ENCODE peak calls at places on chromosomes 7 and 10, in four cellular contexts. One of them, this sample, is unnamed.

GRCh38 chr7:91767820-91768219 is 112.7 kb downstream of the MTERF1 start:
- DNase-seq in HepG2: no peak
- DNase-seq in K562: peak
- DNase-seq in WTC11: peak
- DNase-seq in this sample: no peak

GRCh38 chr10:132192076-132192975 is 5.6 kb downstream of the DPYSL4 start:
- DNase-seq in WTC11: no peak
- DNase-seq in HepG2: no peak
- DNase-seq in K562: no peak
- DNase-seq in this sample: no peak

GRCh38 chr10:108735380-108735779 is 1187.9 kb downstream of the XPNPEP1 start:
- DNase-seq in K562: no peak
- DNase-seq in WTC11: no peak
- DNase-seq in HepG2: no peak
- DNase-seq in this sample: no peak

GRCh38 chr10:33116293-33116697 is 158.3 kb upstream of the ITGB1 start:
- DNase-seq in WTC11: peak
- DNase-seq in K562: peak
- DNase-seq in HepG2: peak
- DNase-seq in this sample: peak

GRCh38 chr7:158413962-158414961 is 173.4 kb downstream of the PTPRN2 start:
- DNase-seq in K562: peak
- DNase-seq in HepG2: no peak
- DNase-seq in WTC11: no peak
- DNase-seq in this sample: no peak

GRCh38 chr7:44281811-44282600 is 43.4 kb downstream of the CAMK2B start:
- DNase-seq in HepG2: no peak
- DNase-seq in K562: no peak
- DNase-seq in WTC11: peak
- DNase-seq in this sample: no peak

GRCh38 chr10:4129866-4130455 is 345.0 kb upstream of the KLF6 start:
- DNase-seq in HepG2: no peak
- DNase-seq in K562: no peak
- DNase-seq in WTC11: no peak
- DNase-seq in this sample: no peak

GRCh38 chr7:116630932-116631449 is 41.0 kb upstream of the MET start:
- DNase-seq in WTC11: no peak
- DNase-seq in K562: peak
- DNase-seq in HepG2: peak
- DNase-seq in this sample: peak

GRCh38 chr7:29337628-29338116 is 143.1 kb downstream of the CHN2 start:
- DNase-seq in K562: no peak
- DNase-seq in WTC11: no peak
- DNase-seq in HepG2: no peak
- DNase-seq in this sample: no peak

GRCh38 chr7:135190703-135191102 is 20.2 kb upstream of the CYREN start:
- DNase-seq in K562: no peak
- DNase-seq in HepG2: no peak
- DNase-seq in WTC11: no peak
- DNase-seq in this sample: no peak

GRCh38 chr7:85770332-85770731 is 583.5 kb upstream of the SEMA3D start:
- DNase-seq in HepG2: no peak
- DNase-seq in WTC11: no peak
- DNase-seq in K562: no peak
- DNase-seq in this sample: no peak

DNA sequence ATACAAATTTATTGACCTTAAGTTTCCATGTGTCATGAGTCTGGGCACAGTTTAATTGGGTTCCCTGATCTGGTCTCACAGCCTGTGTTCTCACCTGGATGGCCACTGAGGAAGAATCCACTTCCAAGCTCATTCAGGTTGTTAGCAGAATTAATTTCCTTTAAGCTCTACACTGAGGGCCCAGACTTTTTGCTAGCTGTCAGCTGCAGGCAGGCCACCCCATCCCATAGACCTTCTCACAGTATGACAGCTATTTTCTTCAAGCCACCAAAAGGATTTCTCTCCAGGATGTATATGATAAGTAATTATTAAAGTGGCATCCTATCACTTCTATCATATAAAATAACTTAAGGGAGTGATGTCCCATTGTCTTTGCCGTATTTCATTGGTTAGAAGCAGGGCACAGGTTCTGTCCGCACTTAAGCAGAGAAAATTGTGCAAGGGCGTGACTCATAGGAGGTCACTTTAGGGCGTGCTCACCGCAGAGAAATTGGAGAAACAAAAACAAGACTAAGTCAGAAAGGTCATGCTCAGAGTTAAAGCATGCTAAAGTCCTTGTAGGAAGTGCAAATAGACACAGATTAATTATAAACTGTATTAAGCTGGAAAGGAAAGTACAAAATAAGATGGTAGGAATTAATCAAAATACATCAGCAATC is 109.9 kb downstream of the AHR start:
- DNase-seq in HepG2: peak
- DNase-seq in WTC11: no peak
- DNase-seq in K562: peak
- DNase-seq in this sample: no peak
- TF ChIP-seq ELF4 in HepG2: peak
- TF ChIP-seq ELF4 in WTC11: no peak
- TF ChIP-seq ELF4 in K562: no peak
- TF ChIP-seq ELF4 in this sample: no peak

DNA sequence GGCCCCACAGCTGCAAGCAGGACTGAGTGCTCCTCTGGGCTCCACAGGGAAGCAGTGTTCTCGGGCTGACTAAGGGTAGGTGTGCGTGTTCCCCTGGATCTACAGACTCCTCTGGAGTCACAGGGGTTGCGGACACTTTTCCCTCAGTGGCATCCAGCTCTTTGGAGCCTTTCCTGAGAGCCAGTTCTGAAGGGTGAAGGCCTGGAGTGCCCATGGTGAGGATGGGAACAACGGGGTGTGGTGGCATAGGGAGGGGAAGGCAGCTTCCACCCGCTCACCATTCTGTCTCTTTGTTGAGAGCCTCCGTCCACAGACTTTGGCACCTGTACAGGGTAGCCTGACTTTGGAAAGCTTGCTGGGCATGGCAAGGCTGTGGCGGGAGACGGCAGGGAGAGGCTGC is 104.1 kb upstream of the PCBD1 start:
- DNase-seq in WTC11: no peak
- DNase-seq in HepG2: no peak
- DNase-seq in K562: no peak
- DNase-seq in this sample: no peak
- TF ChIP-seq ELF4 in WTC11: no peak
- TF ChIP-seq ELF4 in HepG2: no peak
- TF ChIP-seq ELF4 in K562: no peak
- TF ChIP-seq ELF4 in this sample: no peak

GRCh38 chr7:33805630-33806233 is 99.6 kb upstream of the BMPER start:
- DNase-seq in K562: no peak
- DNase-seq in HepG2: no peak
- DNase-seq in WTC11: no peak
- DNase-seq in this sample: no peak
- TF ChIP-seq ELF4 in K562: no peak
- TF ChIP-seq ELF4 in HepG2: no peak
- TF ChIP-seq ELF4 in WTC11: no peak
- TF ChIP-seq ELF4 in this sample: no peak

DNA sequence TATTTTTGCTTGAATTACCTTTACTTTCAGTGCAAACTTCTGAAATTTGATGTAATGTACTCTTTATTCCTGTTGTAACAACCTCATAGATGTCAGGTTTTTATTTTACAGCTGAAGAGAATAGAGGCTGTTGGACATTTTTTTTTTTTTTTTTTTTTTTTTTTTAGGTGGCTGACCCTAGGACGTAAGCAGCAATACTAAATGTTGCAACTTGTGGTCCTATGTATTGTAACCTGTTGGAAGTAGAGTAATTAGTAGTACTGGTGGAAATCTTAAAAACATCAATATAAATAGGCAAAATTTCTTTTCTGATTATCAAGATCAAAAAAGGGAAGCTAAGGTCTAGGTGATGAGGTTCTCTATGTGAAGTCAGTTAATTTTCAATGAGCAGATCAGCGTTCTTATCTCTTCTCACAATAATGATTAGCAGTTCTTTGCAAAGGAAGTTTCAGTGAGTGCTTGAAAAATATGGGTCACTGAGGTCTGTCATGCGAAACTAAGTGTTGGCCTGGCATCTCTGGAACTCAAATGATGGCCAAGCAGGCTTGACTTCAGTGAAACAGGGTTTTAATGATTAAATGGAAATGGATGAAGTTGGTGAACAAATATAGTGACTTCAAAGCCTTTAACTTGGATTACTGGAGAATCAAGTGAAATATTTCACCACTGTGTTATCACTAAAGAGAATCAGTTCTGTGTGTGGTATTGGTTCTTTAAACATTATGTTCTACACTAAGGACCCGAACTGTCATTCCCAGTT is 42.7 kb downstream of the BICC1 start:
- DNase-seq in HepG2: peak
- DNase-seq in WTC11: no peak
- DNase-seq in K562: no peak
- DNase-seq in this sample: no peak
- TF ChIP-seq ELF4 in HepG2: no peak
- TF ChIP-seq ELF4 in WTC11: no peak
- TF ChIP-seq ELF4 in K562: no peak
- TF ChIP-seq ELF4 in this sample: no peak

GRCh38 chr7:157410831-157411556 is 74.2 kb downstream of the DNAJB6 start:
- DNase-seq in K562: no peak
- DNase-seq in WTC11: no peak
- DNase-seq in HepG2: no peak
- DNase-seq in this sample: no peak
- TF ChIP-seq ELF4 in K562: no peak
- TF ChIP-seq ELF4 in WTC11: no peak
- TF ChIP-seq ELF4 in HepG2: no peak
- TF ChIP-seq ELF4 in this sample: no peak